ENCODE peak calls at places on chromosomes 7 and 10, in seven cellular contexts. V is psoas muscle; X is midbrain; P is mammary epithelial cell; J is activated CD8-positive, alpha-beta memory T cell treated with anti-CD3 and anti-CD28 coated beads for 4 hours; R is astrocyte; Z is activated T-cell treated with anti-CD3 and anti-CD28 coated beads, Interleukin-2, amount 50 U/mL, for 72 hours. Y is an unnamed sample.

GRCh38 chr10:77163670-77164348 is 473.8 kb downstream of the KCNMA1 start:
- DNase-seq in V (peak), X (no peak), P (peak), J (no peak), R (peak), Z (no peak), Y (peak)

GRCh38 chr7:2193120-2193519 is 39.6 kb downstream of the MAD1L1 start:
- DNase-seq in V (peak), X (no peak), P (no peak), J (no peak), R (no peak), Z (no peak), Y (no peak)

GRCh38 chr7:140966561-140967234 is 42.0 kb upstream of the BRAF start:
- DNase-seq in V (no peak), X (no peak), P (no peak), J (no peak), R (no peak), Z (no peak), Y (no peak)

GRCh38 chr7:34756025-34756437 is 98.0 kb downstream of the NPSR1 start:
- DNase-seq in V (no peak), X (no peak), P (no peak), J (no peak), R (peak), Z (no peak), Y (no peak)

GRCh38 chr10:124007102-124007772 is 86.2 kb downstream of the CHST15 start:
- DNase-seq in V (no peak), X (no peak), P (no peak), J (no peak), R (no peak), Z (no peak), Y (no peak)

GRCh38 chr10:129766611-129767550 is 197.2 kb downstream of the EBF3 start:
- DNase-seq in V (no peak), X (no peak), P (no peak), J (no peak), R (no peak), Z (no peak), Y (no peak)

GRCh38 chr10:49568235-49568634 is 29.3 kb upstream of the ERCC6 start:
- DNase-seq in V (no peak), X (no peak), P (peak), J (no peak), R (peak), Z (peak), Y (peak)

GRCh38 chr7:152516216-152516615 is 80.4 kb upstream of the KMT2C start:
- DNase-seq in V (no peak), X (no peak), P (no peak), J (no peak), R (no peak), Z (no peak), Y (no peak)

GRCh38 chr10:88831709-88832108 is 19.9 kb downstream of the ANKRD22 start:
- DNase-seq in V (no peak), X (no peak), P (no peak), J (no peak), R (no peak), Z (peak), Y (no peak)

GRCh38 chr10:86945361-86946214 is 11.8 kb downstream of the MMRN2 start:
- DNase-seq in V (peak), X (no peak), P (no peak), J (no peak), R (no peak), Z (no peak), Y (no peak)

GRCh38 chr7:140297192-140297591 is 101.1 kb downstream of the SLC37A3 start:
- DNase-seq in V (no peak), X (no peak), P (no peak), J (no peak), R (no peak), Z (no peak), Y (no peak)

GRCh38 chr10:77887631-77888355 is 38.8 kb downstream of the DLG5 start:
- DNase-seq in V (no peak), X (no peak), P (no peak), J (no peak), R (no peak), Z (no peak), Y (peak)

GRCh38 chr10:96138102-96138501 is 8.0 kb downstream of the ZNF518A start:
- DNase-seq in V (no peak), X (no peak), P (no peak), J (no peak), R (no peak), Z (no peak), Y (no peak)

GRCh38 chr7:113320419-113320818 is 202.1 kb upstream of the SMIM30 start:
- DNase-seq in V (no peak), X (no peak), P (no peak), J (no peak), R (no peak), Z (no peak), Y (no peak)

GRCh38 chr7:13240349-13240748 is 552.9 kb downstream of the ARL4A start:
- DNase-seq in V (no peak), X (no peak), P (peak), J (no peak), R (peak), Z (no peak), Y (peak)

GRCh38 chr7:2785071-2785500 is 59.0 kb downstream of the GNA12 start:
- DNase-seq in V (no peak), X (no peak), P (peak), J (no peak), R (peak), Z (no peak), Y (peak)

GRCh38 chr7:97298561-97298960 is 181.1 kb downstream of the SDHAF3 start:
- DNase-seq in V (no peak), X (no peak), P (no peak), J (no peak), R (peak), Z (no peak), Y (peak)

GRCh38 chr7:30411173-30411572 is 67.4 kb downstream of the NOD1 start:
- DNase-seq in V (no peak), X (peak), P (no peak), J (no peak), R (no peak), Z (no peak), Y (no peak)

GRCh38 chr10:109961181-109962001 is 38.1 kb upstream of the XPNPEP1 start:
- DNase-seq in V (no peak), X (no peak), P (peak), J (no peak), R (peak), Z (no peak), Y (peak)

GRCh38 chr7:127581716-127582115 is 3.7 kb downstream of the GCC1 start:
- DNase-seq in V (no peak), X (no peak), P (no peak), J (no peak), R (no peak), Z (no peak), Y (no peak)

GRCh38 chr10:29141761-29142160 is 147.1 kb upstream of the LYZL1 start:
- DNase-seq in V (no peak), X (no peak), P (peak), J (no peak), R (peak), Z (no peak), Y (peak)

GRCh38 chr10:10914129-10914528 is 103.5 kb upstream of the CELF2 start:
- DNase-seq in V (no peak), X (no peak), P (no peak), J (no peak), R (no peak), Z (no peak), Y (no peak)

GRCh38 chr10:91616124-91616523 is 16.7 kb downstream of the PPP1R3C start:
- DNase-seq in V (no peak), X (no peak), P (no peak), J (no peak), R (peak), Z (no peak), Y (peak)

GRCh38 chr7:141562972-141563371 is 11.8 kb downstream of the AGK start:
- DNase-seq in V (no peak), X (no peak), P (peak), J (no peak), R (peak), Z (no peak), Y (peak)

GRCh38 chr10:89593043-89593442 is 52.0 kb downstream of the PANK1 start:
- DNase-seq in V (no peak), X (no peak), P (no peak), J (no peak), R (no peak), Z (no peak), Y (no peak)

GRCh38 chr10:106216085-106216484 is 948.4 kb downstream of the SORCS1 start:
- DNase-seq in V (no peak), X (no peak), P (no peak), J (no peak), R (no peak), Z (no peak), Y (no peak)

GRCh38 chr10:47165168-47165710 is 134.8 kb upstream of the GDF10 start:
- DNase-seq in V (no peak), X (no peak), P (no peak), J (no peak), R (no peak), Z (peak), Y (no peak)

GRCh38 chr7:23622469-23622868 is 25.3 kb downstream of the CCDC126 start:
- DNase-seq in V (no peak), X (no peak), P (no peak), J (no peak), R (peak), Z (no peak), Y (peak)

GRCh38 chr7:104955276-104955675 is 58.7 kb upstream of the KMT2E start:
- DNase-seq in V (no peak), X (no peak), P (no peak), J (no peak), R (no peak), Z (no peak), Y (no peak)

GRCh38 chr10:110456523-110457091 is 41.1 kb upstream of the DUSP5 start:
- DNase-seq in V (no peak), X (no peak), P (peak), J (no peak), R (peak), Z (no peak), Y (peak)

GRCh38 chr7:132969520-132969919 is 112.4 kb downstream of the CHCHD3 start:
- DNase-seq in V (no peak), X (no peak), P (no peak), J (no peak), R (no peak), Z (no peak), Y (no peak)

GRCh38 chr10:123139521-123140163 is 3.9 kb downstream of the HMX3 start:
- DNase-seq in V (no peak), X (no peak), P (peak), J (no peak), R (no peak), Z (no peak), Y (peak)

GRCh38 chr7:16695621-16696237 is 49.7 kb downstream of the BZW2 start:
- DNase-seq in V (no peak), X (peak), P (peak), J (no peak), R (peak), Z (no peak), Y (peak)

GRCh38 chr7:157654350-157654749 is 317.5 kb downstream of the DNAJB6 start:
- DNase-seq in V (no peak), X (no peak), P (no peak), J (no peak), R (no peak), Z (no peak), Y (no peak)

GRCh38 chr7:22397981-22398380 is 41.0 kb upstream of the RAPGEF5 start:
- DNase-seq in V (no peak), X (no peak), P (no peak), J (no peak), R (peak), Z (no peak), Y (peak)

GRCh38 chr10:62735464-62736188 is 68.9 kb upstream of the ADO start:
- DNase-seq in V (no peak), X (no peak), P (peak), J (peak), R (peak), Z (peak), Y (peak)

GRCh38 chr10:5927306-5927705 is 37.3 kb downstream of the FBH1 start:
- DNase-seq in V (no peak), X (no peak), P (no peak), J (no peak), R (peak), Z (no peak), Y (peak)

Y was measured in iris pigment epithelial cell.